ENCODE peak calls at places on chromosomes 11 and 22, in four cellular contexts. Q is K562, J is uterus, D is HCT116. O is an unnamed sample.

GRCh38 chr22:40723396-40723933 is 44.2 kb downstream of the MCHR1 start:
- DNase-seq in Q (no peak), J (no peak), D (no peak), O (no peak)

GRCh38 chr11:76854709-76855108 is 6.0 kb upstream of the ACER3 start:
- DNase-seq in Q (no peak), J (no peak), D (no peak), O (no peak)

GRCh38 chr11:122717264-122717867 is 61.8 kb downstream of the UBASH3B start:
- DNase-seq in Q (no peak), J (no peak), D (no peak), O (no peak)

GRCh38 chr22:39592104-39593060 is 21.8 kb downstream of the CACNA1I start:
- DNase-seq in Q (no peak), J (no peak), D (peak; percentile 58), O (peak; percentile 86)

GRCh38 chr11:19951558-19952083 is 208.7 kb downstream of the DBX1 start:
- DNase-seq in Q (peak; percentile 60), J (no peak), D (peak; percentile 32), O (no peak)

GRCh38 chr11:16839821-16840220 is 101.4 kb downstream of the C11orf58 start:
- DNase-seq in Q (no peak), J (no peak), D (no peak), O (no peak)

GRCh38 chr11:65885231-65885630 is 3.0 kb downstream of the FIBP start:
- DNase-seq in Q (no peak), J (no peak), D (no peak), O (no peak)

GRCh38 chr11:111148953-111149352 is 96.6 kb upstream of the POU2AF2 start:
- DNase-seq in Q (no peak), J (no peak), D (no peak), O (no peak)

GRCh38 chr11:7667460-7667859 is 5.8 kb downstream of the CYB5R2 start:
- DNase-seq in Q (no peak), J (no peak), D (no peak), O (no peak)

GRCh38 chr11:111586305-111586915 is 15.8 kb upstream of the SIK2 start:
- DNase-seq in Q (peak; percentile 25), J (peak; percentile 57), D (peak; percentile 55), O (no peak)

GRCh38 chr11:789951-790350 is at the start of gene CEND1:
- DNase-seq in Q (peak; percentile 89), J (no peak), D (no peak), O (no peak)

GRCh38 chr11:122246885-122247284 is 130.9 kb upstream of the BLID start:
- DNase-seq in Q (no peak), J (no peak), D (no peak), O (no peak)

GRCh38 chr11:93849751-93850584 is 450 bp downstream of the VSTM5 start:
- DNase-seq in Q (peak; percentile 48), J (no peak), D (no peak), O (no peak)

GRCh38 chr11:73939096-73939495 is 11.7 kb upstream of the DNAJB13 start:
- DNase-seq in Q (no peak), J (no peak), D (no peak), O (no peak)

GRCh38 chr22:37664249-37665101 is 6.0 kb downstream of the PDXP start:
- DNase-seq in Q (no peak), J (no peak), D (no peak), O (no peak)

GRCh38 chr11:120835601-120836228 is 188.2 kb upstream of the TBCEL start:
- DNase-seq in Q (no peak), J (no peak), D (no peak), O (no peak)

GRCh38 chr11:43790444-43790794 is 90.2 kb upstream of the ALKBH3 start:
- DNase-seq in Q (no peak), J (no peak), D (peak; percentile 22), O (no peak)

GRCh38 chr22:25167082-25167481 is 32.6 kb upstream of the CRYBB3 start:
- DNase-seq in Q (no peak), J (no peak), D (peak; percentile 12), O (no peak)

GRCh38 chr11:73184953-73185671 is 33.0 kb upstream of the P2RY2 start:
- DNase-seq in Q (peak; percentile 58), J (no peak), D (peak; percentile 40), O (peak; percentile 70)

GRCh38 chr11:90908074-90908473 is 685.2 kb upstream of the CHORDC1 start:
- DNase-seq in Q (no peak), J (no peak), D (no peak), O (no peak)

GRCh38 chr11:73189315-73189714 is 28.8 kb upstream of the P2RY2 start:
- DNase-seq in Q (no peak), J (no peak), D (no peak), O (no peak)

GRCh38 chr11:69215784-69216415 is 60.2 kb downstream of the SMIM38 start:
- DNase-seq in Q (no peak), J (no peak), D (no peak), O (peak; percentile 72)

GRCh38 chr11:78194490-78194889 is 5.8 kb downstream of the USP35 start:
- DNase-seq in Q (no peak), J (no peak), D (no peak), O (peak; percentile 37)

GRCh38 chr11:134585666-134586285 is 173.7 kb upstream of the B3GAT1 start:
- DNase-seq in Q (no peak), J (no peak), D (no peak), O (no peak)

GRCh38 chr11:47998733-47999359 is 18.5 kb downstream of the PTPRJ start:
- DNase-seq in Q (no peak), J (no peak), D (no peak), O (no peak)

GRCh38 chr22:31867386-31868153 is 76.8 kb upstream of the YWHAH start:
- DNase-seq in Q (peak; percentile 41), J (no peak), D (no peak), O (no peak)

GRCh38 chr22:23603266-23603665 is 23.2 kb upstream of the IGLL1 start:
- DNase-seq in Q (no peak), J (no peak), D (no peak), O (no peak)

GRCh38 chr11:35305670-35306382 is 113.5 kb downstream of the SLC1A2 start:
- DNase-seq in Q (peak; percentile 51), J (no peak), D (peak; percentile 13), O (peak; percentile 18)

GRCh38 chr22:39144101-39144815 is 8.2 kb downstream of the CBX7 start:
- DNase-seq in Q (no peak), J (no peak), D (no peak), O (peak; percentile 47)

GRCh38 chr11:93477684-93478234 is 65.4 kb downstream of the SMCO4 start:
- DNase-seq in Q (no peak), J (no peak), D (no peak), O (no peak)

GRCh38 chr11:60367896-60368295 is 10.4 kb upstream of the MS4A7 start:
- DNase-seq in Q (no peak), J (no peak), D (no peak), O (no peak)

GRCh38 chr22:23066200-23067022 is 3.9 kb upstream of the GNAZ start:
- DNase-seq in Q (no peak), J (peak; percentile 12), D (no peak), O (no peak)

GRCh38 chr11:74018331-74019005 is 9.6 kb upstream of the UCP3 start:
- DNase-seq in Q (no peak), J (peak; percentile 78), D (no peak), O (no peak)

GRCh38 chr11:115497303-115497702 is 6.9 kb downstream of the CADM1 start:
- DNase-seq in Q (no peak), J (no peak), D (no peak), O (no peak)

GRCh38 chr11:109106201-109106906 is 315.6 kb upstream of the C11orf87 start:
- DNase-seq in Q (no peak), J (no peak), D (no peak), O (no peak)

GRCh38 chr11:102420547-102420946 is 32.0 kb downstream of the TMEM123 start:
- DNase-seq in Q (no peak), J (no peak), D (no peak), O (no peak)

GRCh38 chr11:9397746-9398680 is 13.6 kb downstream of the IPO7 start:
- DNase-seq in Q (no peak), J (no peak), D (no peak), O (no peak)

GRCh38 chr22:30289126-30289979 is at the start of gene CASTOR1:
- DNase-seq in Q (peak; percentile 97), J (peak; percentile 99), D (peak; percentile 96), O (peak; percentile 87)
- TF ChIP-seq POLR2A in Q (no peak), J (peak; percentile 79), D (no peak), O (no peak)

GRCh38 chr11:46350695-46351094 is 3.4 kb downstream of the DGKZ start:
- DNase-seq in Q (no peak), J (no peak), D (no peak), O (no peak)
- TF ChIP-seq POLR2A in Q (no peak), J (no peak), D (no peak), O (no peak)

DNA sequence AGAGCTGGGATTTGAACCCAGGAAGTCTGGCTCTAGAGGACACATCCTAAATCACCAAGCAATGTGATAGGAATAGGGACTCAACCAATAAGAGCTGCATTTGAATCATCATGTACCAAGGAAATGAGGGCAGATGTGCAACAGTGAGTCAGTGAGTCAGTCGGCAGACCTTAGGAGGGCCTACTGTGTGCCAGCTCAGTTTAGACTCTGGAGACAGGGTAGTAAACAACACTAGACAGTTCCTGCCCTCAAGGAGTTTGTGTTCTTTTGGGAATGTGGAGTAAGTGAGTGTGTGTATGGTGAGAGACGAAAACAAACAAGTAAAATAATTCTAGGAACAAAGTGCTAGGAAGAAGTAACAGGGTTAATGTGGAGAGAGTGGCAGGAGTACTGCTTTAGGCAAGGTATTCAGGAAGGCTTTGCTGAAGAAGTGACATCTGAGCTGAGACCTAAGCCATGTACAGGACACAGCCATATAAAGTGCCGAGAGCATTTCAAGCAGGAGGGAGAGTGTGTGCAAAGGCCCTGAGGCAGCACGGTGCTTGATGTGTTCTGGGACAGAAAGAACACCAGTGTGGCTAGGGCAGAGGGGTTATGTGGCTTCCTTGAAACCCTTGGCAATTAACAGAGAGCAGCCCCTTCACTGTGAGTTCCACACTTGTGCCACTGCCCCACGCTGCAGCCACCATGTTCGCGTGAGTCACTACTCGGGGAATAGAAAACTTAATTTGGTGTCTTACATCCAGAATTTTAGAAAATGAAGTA is 11.4 kb downstream of the IL10RA start:
- DNase-seq in Q (no peak), J (no peak), D (no peak), O (no peak)
- TF ChIP-seq POLR2A in Q (peak; percentile 33), J (no peak), D (no peak), O (no peak)

GRCh38 chr11:67420646-67421420 is 5.4 kb downstream of the CARNS1 start:
- DNase-seq in Q (peak; percentile 99), J (peak; percentile 95), D (peak; percentile 81), O (peak; percentile 78)

GRCh38 chr11:67423466-67423865 is 4.8 kb upstream of the RPS6KB2 start:
- DNase-seq in Q (no peak), J (no peak), D (no peak), O (no peak)

GRCh38 chr11:67420147-67420645 is 4.7 kb downstream of the CARNS1 start:
- DNase-seq in Q (no peak), J (no peak), D (no peak), O (no peak)

GRCh38 chr11:67422894-67423293 is 5.4 kb upstream of the RPS6KB2 start:
- DNase-seq in Q (no peak), J (no peak), D (no peak), O (no peak)

GRCh38 chr11:67421421-67422031 is 6.0 kb downstream of the CARNS1 start:
- DNase-seq in Q (no peak), J (no peak), D (no peak), O (no peak)
- TF ChIP-seq POLR2A in Q (no peak), J (no peak), D (no peak), O (no peak)

O was measured in H54.